ENCODE peak calls at places on chromosomes 13 and 19, in four cellular contexts. R, Z, E and L are unnamed samples.

GRCh38 chr19:4058696-4059492 is 7.8 kb downstream of the ZBTB7A start:
- DNase-seq in R (no peak), Z (no peak), E (no peak), L (no peak)

GRCh38 chr19:55070755-55071502 is 4.7 kb upstream of the EPS8L1 start:
- DNase-seq in R (peak; percentile 97), Z (peak; percentile 58), E (peak; percentile 92), L (no peak)

GRCh38 chr13:39509616-39510015 is 93.4 kb downstream of the LHFPL6 start:
- DNase-seq in R (no peak), Z (no peak), E (no peak), L (peak; percentile 39)

GRCh38 chr19:17097593-17098126 is 22.1 kb downstream of the MYO9B start:
- DNase-seq in R (peak; percentile 47), Z (peak; percentile 41), E (no peak), L (no peak)

GRCh38 chr19:8512115-8512967 is 1.6 kb downstream of the ZNF414 start:
- DNase-seq in R (no peak), Z (no peak), E (no peak), L (peak; percentile 79)

GRCh38 chr13:37023871-37024270 is 23.3 kb downstream of the EXOSC8 start:
- DNase-seq in R (no peak), Z (peak; percentile 70), E (no peak), L (no peak)

GRCh38 chr19:58218899-58219298 is 9.8 kb upstream of the ZNF544 start:
- DNase-seq in R (peak; percentile 29), Z (no peak), E (no peak), L (peak; percentile 54)

GRCh38 chr19:55702131-55702627 is 27.2 kb downstream of the EPN1 start:
- DNase-seq in R (no peak), Z (no peak), E (no peak), L (no peak)

GRCh38 chr19:48290923-48291700 is 21.2 kb downstream of the ZNF114 start:
- DNase-seq in R (peak; percentile 82), Z (peak; percentile 81), E (peak; percentile 36), L (peak; percentile 52)

GRCh38 chr13:62702502-62702901 is 1286.9 kb upstream of the PCDH20 start:
- DNase-seq in R (no peak), Z (no peak), E (no peak), L (no peak)

GRCh38 chr13:113935081-113935511 is 38.8 kb downstream of the C13orf46 start:
- DNase-seq in R (no peak), Z (no peak), E (no peak), L (no peak)

GRCh38 chr19:53903055-53903680 is 5.9 kb upstream of the CACNG7 start:
- DNase-seq in R (peak; percentile 44), Z (peak; percentile 30), E (peak; percentile 37), L (peak; percentile 59)

GRCh38 chr19:39264306-39265290 is 3.6 kb upstream of the IFNL2 start:
- DNase-seq in R (no peak), Z (no peak), E (no peak), L (no peak)

GRCh38 chr19:31270897-31271568 is 78.2 kb downstream of the TSHZ3 start:
- DNase-seq in R (no peak), Z (peak; percentile 58), E (no peak), L (no peak)

GRCh38 chr19:45528149-45528743 is 21.0 kb downstream of the VASP start:
- DNase-seq in R (peak; percentile 91), Z (peak; percentile 56), E (no peak), L (no peak)

GRCh38 chr13:24995225-24995804 is 100.6 kb upstream of the PABPC3 start:
- DNase-seq in R (peak; percentile 29), Z (peak; percentile 82), E (peak; percentile 71), L (peak; percentile 84)

GRCh38 chr13:25752957-25753540 is 298.8 kb downstream of the SHISA2 start:
- DNase-seq in R (no peak), Z (peak; percentile 36), E (peak; percentile 76), L (no peak)

GRCh38 chr19:51203941-51204720 is 20.7 kb upstream of the CD33 start:
- DNase-seq in R (no peak), Z (no peak), E (no peak), L (no peak)

GRCh38 chr13:51843529-51843928 is 1.4 kb downstream of the TMEM272 start:
- DNase-seq in R (no peak), Z (no peak), E (no peak), L (no peak)

GRCh38 chr19:18373892-18374629 is 11.9 kb upstream of the GDF15 start:
- DNase-seq in R (peak; percentile 93), Z (peak; percentile 99), E (peak; percentile 9), L (peak; percentile 79)

GRCh38 chr19:32309711-32310390 is 35.6 kb upstream of the ZNF507 start:
- DNase-seq in R (no peak), Z (no peak), E (no peak), L (no peak)

GRCh38 chr13:39538826-39539555 is 64.0 kb downstream of the LHFPL6 start:
- DNase-seq in R (no peak), Z (peak; percentile 81), E (no peak), L (no peak)

GRCh38 chr13:109986851-109987250 is 200.5 kb upstream of the IRS2 start:
- DNase-seq in R (no peak), Z (no peak), E (no peak), L (no peak)

GRCh38 chr19:29645911-29646310 is 19.4 kb upstream of the PLEKHF1 start:
- DNase-seq in R (no peak), Z (peak; percentile 34), E (no peak), L (no peak)

GRCh38 chr13:22740264-22740663 is 440.5 kb upstream of the SGCG start:
- DNase-seq in R (no peak), Z (no peak), E (no peak), L (no peak)

GRCh38 chr13:33441015-33441414 is 155.5 kb upstream of the STARD13 start:
- DNase-seq in R (peak; percentile 7), Z (peak; percentile 47), E (no peak), L (no peak)

GRCh38 chr13:95484052-95484451 is 68.5 kb upstream of the CLDN10 start:
- DNase-seq in R (no peak), Z (no peak), E (no peak), L (no peak)

GRCh38 chr13:95481051-95481775 is 71.3 kb upstream of the CLDN10 start:
- DNase-seq in R (no peak), Z (peak; percentile 18), E (no peak), L (no peak)

GRCh38 chr13:95485045-95485517 is 67.4 kb upstream of the CLDN10 start:
- DNase-seq in R (no peak), Z (peak; percentile 42), E (no peak), L (no peak)

GRCh38 chr13:95480131-95480545 is 72.4 kb upstream of the CLDN10 start:
- DNase-seq in R (no peak), Z (no peak), E (no peak), L (no peak)

DNA sequence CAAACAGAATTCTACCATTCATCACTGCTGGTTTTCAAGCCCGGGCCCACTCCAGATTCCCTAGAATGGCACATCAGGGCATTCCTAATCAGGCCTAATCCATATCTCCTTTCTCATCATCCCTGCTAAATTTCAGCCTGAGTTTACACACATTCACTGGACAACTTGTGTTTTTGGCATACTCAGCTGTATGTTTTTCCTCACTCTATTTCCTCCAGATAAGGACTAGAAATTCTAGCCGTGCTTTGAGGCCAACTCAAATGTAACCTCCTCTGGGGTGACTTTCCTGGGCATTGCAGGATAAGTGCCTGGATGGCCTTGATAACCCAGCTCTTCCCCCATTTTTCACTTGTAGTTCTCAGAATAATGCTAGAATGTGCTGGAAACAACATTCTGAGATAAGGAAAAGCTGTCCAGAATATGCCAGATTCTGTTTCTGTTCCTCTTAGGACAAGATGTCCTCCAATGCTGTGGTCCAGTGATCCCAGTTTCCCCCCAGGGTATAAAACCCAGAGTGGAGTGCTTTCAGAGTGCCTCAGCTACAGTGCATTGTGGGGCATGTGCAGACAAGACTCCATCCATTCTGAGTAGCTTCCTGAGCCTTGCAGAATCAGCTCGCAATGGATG is 66.9 kb upstream of the CLDN10 start:
- DNase-seq in R (no peak), Z (no peak), E (no peak), L (no peak)
- H2AFZ ChIP-seq in R (no peak overlapping the region), Z (peak overlapping the region; percentile 45), E (no peak overlapping the region), L (no peak overlapping the region)

DNA sequence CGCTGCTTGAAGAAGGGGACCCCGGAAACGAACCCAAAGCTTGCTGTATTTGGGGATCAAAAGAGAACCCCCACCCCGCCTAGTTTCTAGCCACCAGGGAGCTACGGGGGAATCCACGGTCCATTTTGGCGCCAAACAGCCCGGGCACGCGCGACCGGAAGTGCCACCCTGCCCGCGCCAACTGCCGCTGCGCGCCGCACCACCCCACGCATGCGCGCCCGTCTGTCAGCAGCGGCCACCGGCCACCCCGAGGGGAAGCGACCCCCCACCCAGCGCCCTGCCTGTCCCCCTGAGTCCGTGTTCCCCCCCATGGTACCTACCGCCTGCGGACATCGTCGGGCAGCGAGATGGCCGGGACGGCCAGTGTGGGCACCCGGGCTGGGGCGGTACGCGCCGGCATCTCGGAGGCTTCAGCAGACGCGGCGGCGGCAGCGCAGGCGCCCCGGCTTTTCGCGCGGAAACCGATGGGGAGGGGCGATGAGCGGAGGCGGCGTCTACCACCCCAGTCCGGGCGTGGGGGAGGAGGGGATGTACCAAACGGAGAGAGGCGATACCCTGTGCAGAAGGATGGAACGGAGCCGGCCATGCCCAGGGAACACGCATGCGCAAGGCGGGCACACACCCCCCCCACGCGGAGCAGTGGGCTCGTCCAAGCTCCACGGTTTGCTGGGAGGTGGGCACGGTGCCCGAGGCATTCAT is at the start of gene DNMT1:
- DNase-seq in R (peak; percentile 97), Z (peak; percentile 95), E (peak; percentile 96), L (peak; percentile 98)
- H3K4me1 ChIP-seq in R (peaks cover 18% of the 10 kb centered on the region), Z (peaks cover 9% of the 10 kb centered on the region), E (peaks cover 9% of the 10 kb centered on the region), L (peaks cover 80% of the 10 kb centered on the region)

DNA sequence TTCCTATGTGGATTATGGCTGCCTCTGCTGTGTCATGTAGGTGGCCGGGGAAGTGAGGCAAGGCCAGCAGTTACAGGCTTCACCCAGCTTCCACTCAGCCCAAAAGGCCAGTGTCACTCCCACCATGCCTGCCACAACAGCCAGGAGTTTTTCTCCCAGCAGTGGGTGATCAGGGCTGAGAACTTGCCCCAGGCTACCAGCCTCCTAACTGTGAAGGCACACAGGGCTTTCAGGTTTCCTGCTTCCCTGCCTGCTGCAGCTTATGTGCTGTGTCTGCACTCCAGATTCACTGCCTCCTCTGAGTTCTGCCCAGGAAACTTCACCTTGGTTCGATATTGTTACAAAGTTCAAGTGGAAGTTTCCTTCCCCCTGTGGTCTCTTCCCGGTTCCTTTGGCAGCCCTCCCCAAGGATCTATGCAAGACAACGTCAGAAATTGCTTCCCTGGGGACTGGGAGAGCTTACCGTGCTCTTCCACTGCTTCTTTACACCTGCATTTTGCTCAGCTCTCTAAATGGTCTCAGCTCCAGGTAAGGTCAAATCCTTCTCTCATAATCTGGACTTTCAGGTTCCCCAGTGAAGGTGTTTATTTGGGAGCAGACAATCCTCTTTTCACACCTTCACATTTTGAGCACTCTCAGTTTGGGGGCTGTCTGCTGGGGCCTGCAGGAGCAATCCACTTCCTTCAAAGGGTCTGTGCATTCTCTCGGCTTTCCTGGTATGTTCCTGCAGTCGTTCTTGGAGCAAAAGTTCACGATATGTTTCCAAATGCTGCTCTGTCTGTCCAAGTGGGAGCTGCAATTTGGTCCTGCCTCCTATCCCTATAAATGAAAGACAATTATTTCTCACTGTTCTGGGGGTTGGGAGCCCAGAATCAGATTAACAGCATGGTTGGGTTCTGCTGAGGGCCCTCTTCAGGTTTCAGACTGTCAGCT is 1730.1 kb upstream of the PRR20A start:
- DNase-seq in R (no peak), Z (no peak), E (no peak), L (no peak)
- H3K4me2 ChIP-seq in R (no peak overlapping the region), Z (no peak overlapping the region), E (no peak overlapping the region), L (no peak overlapping the region)

DNA sequence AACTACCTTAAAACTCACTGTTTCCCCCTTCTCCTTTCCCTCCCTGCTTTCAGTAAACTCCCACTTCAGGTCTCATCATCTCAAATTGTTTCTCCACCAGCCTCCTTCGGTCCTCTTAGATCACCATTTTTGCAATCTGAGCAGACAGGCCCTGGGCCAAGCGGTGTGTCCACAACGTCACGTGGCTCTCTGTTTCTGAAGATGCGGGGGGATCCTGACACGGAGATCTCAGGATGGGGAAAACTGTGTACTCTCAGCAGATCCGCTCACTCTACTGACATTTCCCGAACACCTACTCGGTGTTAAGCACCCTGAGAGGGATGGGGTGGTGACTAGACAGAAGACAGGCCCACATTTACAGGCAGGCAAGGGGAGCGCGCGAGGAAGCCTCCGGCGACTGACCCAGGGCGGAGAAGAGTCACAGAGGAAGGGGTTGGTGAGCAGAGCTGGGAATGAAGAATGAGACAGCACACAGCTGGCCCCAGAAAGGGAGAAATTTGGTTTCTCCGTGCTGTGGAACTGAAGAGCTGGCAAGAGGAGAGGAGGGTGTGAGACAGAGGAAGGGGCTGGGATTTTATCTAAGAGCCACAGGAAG is 38.8 kb downstream of the SERP2 start:
- DNase-seq in R (no peak), Z (no peak), E (no peak), L (no peak)
- H2AFZ ChIP-seq in R (no peak overlapping the region), Z (peak overlapping the region; percentile 70), E (no peak overlapping the region), L (no peak overlapping the region)